ENCODE peak calls at places on chromosomes 4 and X, in six cellular contexts. Q, U, K, P, M and S are unnamed samples.

GRCh38 chrX:30951003-30951402 is 61.9 kb upstream of the TAB3 start:
- DNase-seq in Q (no peak), U (no peak), K (no peak), P (no peak), M (no peak), S (no peak)

GRCh38 chrX:103932133-103932532 is 30.3 kb upstream of the TMSB15B start:
- DNase-seq in Q (no peak), U (no peak), K (no peak), P (no peak), M (no peak), S (no peak)

GRCh38 chr4:89268572-89269180 is 38.9 kb downstream of the GPRIN3 start:
- DNase-seq in Q (no peak), U (no peak), K (no peak), P (no peak), M (no peak), S (no peak)

GRCh38 chrX:33339219-33339618 is 127.9 kb upstream of the DMD start:
- DNase-seq in Q (no peak), U (no peak), K (no peak), P (no peak), M (no peak), S (no peak)

GRCh38 chrX:107206697-107207065 is 270 bp downstream of the DNAAF6 start:
- DNase-seq in Q (no peak), U (no peak), K (no peak), P (no peak), M (no peak), S (no peak)

GRCh38 chr4:183223046-183223445 is 97.0 kb downstream of the CLDN22 start:
- DNase-seq in Q (no peak), U (no peak), K (no peak), P (no peak), M (no peak), S (no peak)

GRCh38 chr4:179417357-179417756 is 1975.1 kb upstream of the AGA start:
- DNase-seq in Q (no peak), U (no peak), K (no peak), P (no peak), M (peak; percentile 28), S (no peak)

GRCh38 chrX:40174594-40175415 is 77.0 kb upstream of the BCOR start:
- DNase-seq in Q (peak; percentile 64), U (no peak), K (peak; percentile 48), P (peak; percentile 70), M (peak; percentile 66), S (no peak)

GRCh38 chr4:105978684-105979296 is 83.5 kb downstream of the NPNT start:
- DNase-seq in Q (no peak), U (no peak), K (no peak), P (no peak), M (peak; percentile 62), S (no peak)

DNA sequence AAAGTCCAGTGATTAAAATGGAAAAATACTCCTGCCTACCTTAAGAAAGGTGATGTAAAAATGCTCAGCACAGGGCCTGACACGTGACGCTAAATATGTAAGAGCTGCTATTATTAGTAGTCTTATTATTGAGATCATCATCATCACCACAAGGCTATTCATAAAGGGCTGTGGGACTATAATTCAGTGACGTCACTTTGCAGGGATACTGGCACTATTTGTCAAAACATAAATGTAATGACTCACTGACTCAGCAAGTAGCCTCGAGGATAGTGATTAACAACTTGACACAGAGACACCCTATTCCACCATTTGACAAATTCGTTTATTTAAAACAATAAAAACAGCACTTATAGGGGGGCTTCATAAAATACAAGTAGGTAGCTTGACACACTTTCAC is 258.9 kb downstream of the SPANXN1 start:
- DNase-seq in Q (no peak), U (no peak), K (no peak), P (no peak), M (no peak), S (no peak)
- H3K9me3 ChIP-seq in Q (no peaks in the 10 kb centered on the region), U (no peaks in the 10 kb centered on the region), K (no peaks in the 10 kb centered on the region), P (no peaks in the 10 kb centered on the region), M (no peaks in the 10 kb centered on the region), S (no peaks in the 10 kb centered on the region)

DNA sequence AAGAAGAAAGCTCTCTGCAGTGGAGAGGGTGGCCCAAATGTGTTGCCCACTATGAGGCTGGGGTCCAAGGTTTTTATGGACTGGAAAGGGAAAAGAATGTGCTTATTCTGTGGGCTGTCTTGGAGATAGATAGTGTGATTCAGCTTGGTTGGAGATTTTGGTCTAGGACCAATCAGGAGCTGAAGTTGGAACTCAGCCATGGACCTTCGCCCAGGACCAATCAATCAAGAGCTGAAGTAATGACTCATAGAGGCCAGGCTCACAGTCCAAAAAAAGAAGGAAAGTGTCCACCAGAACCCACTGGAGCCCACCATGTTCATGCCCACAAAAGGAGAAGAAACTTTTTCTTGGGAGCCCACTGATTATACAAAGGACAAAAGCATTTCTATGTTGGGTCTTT is 369.5 kb downstream of the UBE2NL start:
- DNase-seq in Q (no peak), U (no peak), K (no peak), P (no peak), M (no peak), S (no peak)
- H3K9me3 ChIP-seq in Q (no peaks in the 10 kb centered on the region), U (no peaks in the 10 kb centered on the region), K (no peaks in the 10 kb centered on the region), P (no peaks in the 10 kb centered on the region), M (no peaks in the 10 kb centered on the region), S (no peaks in the 10 kb centered on the region)

DNA sequence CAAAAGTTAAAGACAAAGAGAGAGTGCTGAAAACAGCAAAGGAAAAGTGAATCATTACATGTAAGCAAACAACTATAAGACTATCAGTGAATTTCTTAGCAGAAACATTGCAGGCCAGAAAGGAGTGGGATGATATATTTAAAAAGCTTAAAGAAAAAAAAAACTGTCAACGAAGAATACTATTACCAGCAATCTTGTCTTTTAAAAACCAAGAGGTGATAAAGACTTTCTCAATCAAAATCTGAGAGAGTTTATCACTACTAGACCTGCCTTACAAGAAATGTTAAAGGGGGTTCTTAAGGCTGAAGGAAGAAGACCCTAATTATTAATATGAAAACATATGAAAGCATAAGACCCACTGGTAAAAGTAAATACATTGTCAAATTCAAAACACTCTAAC is 132.5 kb upstream of the ZCCHC13 start:
- DNase-seq in Q (no peak), U (no peak), K (no peak), P (no peak), M (no peak), S (no peak)
- H3K9me3 ChIP-seq in Q (peaks cover 15% of the 10 kb centered on the region), U (peaks cover 3% of the 10 kb centered on the region), K (no peaks in the 10 kb centered on the region), P (no peaks in the 10 kb centered on the region), M (no peaks in the 10 kb centered on the region), S (peaks cover 2% of the 10 kb centered on the region)

GRCh38 chrX:13770013-13770412 is 35.5 kb downstream of the OFD1 start:
- DNase-seq in Q (no peak), U (no peak), K (no peak), P (no peak), M (no peak), S (no peak)
- H3K9me3 ChIP-seq in Q (no peaks in the 10 kb centered on the region), U (no peaks in the 10 kb centered on the region), K (no peaks in the 10 kb centered on the region), P (no peaks in the 10 kb centered on the region), M (no peaks in the 10 kb centered on the region), S (no peaks in the 10 kb centered on the region)

DNA sequence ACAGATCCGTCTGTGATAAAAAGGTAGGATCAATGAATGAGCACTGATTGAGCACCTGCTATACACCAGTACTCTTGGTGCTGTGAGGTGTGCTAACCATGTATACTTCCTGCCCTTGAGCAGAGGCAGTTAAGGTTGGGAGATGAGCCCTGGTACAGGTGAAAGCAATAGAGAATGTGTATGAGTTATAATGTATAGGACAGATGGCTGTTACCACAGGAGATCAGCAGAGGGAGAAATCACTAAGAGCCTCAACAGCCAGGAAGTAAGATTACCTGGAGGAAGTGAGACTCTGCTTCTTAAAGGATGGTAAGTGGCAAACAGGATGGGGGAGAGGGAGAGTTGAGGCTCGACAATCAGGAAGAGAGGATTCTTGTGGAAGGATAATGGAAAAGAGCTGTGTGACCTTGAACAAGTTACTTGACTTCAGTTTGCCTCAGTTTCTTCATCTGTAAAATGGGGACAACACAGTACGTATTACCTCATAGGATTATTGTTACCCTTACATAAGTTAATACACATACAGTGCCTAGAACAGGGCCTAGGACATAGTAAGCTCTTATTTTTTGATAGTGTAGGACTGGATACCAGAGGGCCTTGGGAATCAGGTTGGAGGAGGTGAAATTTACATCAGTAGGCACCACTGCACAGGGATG is 9.1 kb downstream of the CXCR3 start:
- DNase-seq in Q (no peak), U (no peak), K (no peak), P (no peak), M (no peak), S (no peak)
- H3K9me3 ChIP-seq in Q (no peaks in the 10 kb centered on the region), U (no peaks in the 10 kb centered on the region), K (no peaks in the 10 kb centered on the region), P (no peaks in the 10 kb centered on the region), M (no peaks in the 10 kb centered on the region), S (peaks cover 5% of the 10 kb centered on the region)